ENCODE peak calls at places on chromosome 16, in five cellular contexts. G is activated CD4-positive, alpha-beta T cell treated with anti-CD3 and anti-CD28 coated beads for 48 hours; C is fibroblast of the conjunctiva; F is pancreas; R is stimulated activated CD8-positive, alpha-beta memory T cell treated with anti-CD3 and anti-CD28 coated beads, Interleukin-2, amount 100 ng/mL, for 1 hour. Z is an unnamed sample.

GRCh38 chr16:12672986-12673385 is 130.7 kb downstream of the CPPED1 start:
- DNase-seq in G (no peak), C (no peak), F (no peak), R (no peak), Z (no peak)

GRCh38 chr16:59067207-59067606 is 333.1 kb upstream of the GOT2 start:
- DNase-seq in G (no peak), C (no peak), F (no peak), R (no peak), Z (no peak)

GRCh38 chr16:48409839-48410610 is 24.8 kb upstream of the SIAH1 start:
- DNase-seq in G (no peak), C (peak), F (peak), R (no peak), Z (peak)

GRCh38 chr16:86573215-86573614 is 5.1 kb upstream of the FOXL1 start:
- DNase-seq in G (no peak), C (no peak), F (no peak), R (no peak), Z (no peak)

GRCh38 chr16:318628-319027 is 33.9 kb downstream of the AXIN1 start:
- DNase-seq in G (no peak), C (no peak), F (no peak), R (no peak), Z (peak)

GRCh38 chr16:60646631-60647030 is 1389.6 kb downstream of the CDH8 start:
- DNase-seq in G (no peak), C (no peak), F (no peak), R (no peak), Z (no peak)

GRCh38 chr16:81693047-81693446 is 86.0 kb upstream of the PLCG2 start:
- DNase-seq in G (no peak), C (no peak), F (no peak), R (no peak), Z (no peak)

GRCh38 chr16:47622666-47623176 is 161.6 kb downstream of the PHKB start:
- DNase-seq in G (no peak), C (no peak), F (no peak), R (no peak), Z (no peak)

GRCh38 chr16:66240996-66241395 is 125.5 kb upstream of the CDH5 start:
- DNase-seq in G (no peak), C (no peak), F (no peak), R (no peak), Z (no peak)

GRCh38 chr16:2048116-2048543 is 345 bp downstream of the TSC2 start:
- DNase-seq in G (no peak), C (no peak), F (no peak), R (no peak), Z (no peak)